ENCODE peak calls at places on chromosomes 12 and 14, in ten cellular contexts. Q is WERI-Rb-1; G is left ventricle myocardium superior; N is CD4-positive, alpha-beta memory T cell; L is T-helper 1 cell; V is GM12865; S is COR-L47; Y is stimulated activated CD8-positive, alpha-beta memory T cell treated with anti-CD3 and anti-CD28 coated beads, Interleukin-4, amount 100 ng/mL, for 24 hours; T is GM23338; U is endodermal cell. C is an unnamed sample.

GRCh38 chr14:53048631-53049030 is 97.8 kb upstream of the FERMT2 start:
- DNase-seq in Q (no peak), G (no peak), N (no peak), L (no peak), V (no peak), S (no peak), Y (no peak), T (no peak), U (no peak), C (no peak)

GRCh38 chr14:102510616-102511520 is 1.3 kb upstream of the ANKRD9 start:
- DNase-seq in Q (peak; percentile 62), G (peak; percentile 74), N (no peak), L (no peak), V (no peak), S (no peak), Y (no peak), T (peak; percentile 94), U (peak; percentile 98), C (no peak)

GRCh38 chr14:50434530-50434929 is 37.8 kb upstream of the CDKL1 start:
- DNase-seq in Q (no peak), G (no peak), N (no peak), L (no peak), V (no peak), S (no peak), Y (no peak), T (no peak), U (no peak), C (no peak)

GRCh38 chr12:4148418-4149056 is 125.0 kb upstream of the CCND2 start:
- DNase-seq in Q (no peak), G (peak; percentile 80), N (peak; percentile 48), L (peak; percentile 24), V (peak; percentile 90), S (no peak), Y (no peak), T (no peak), U (peak; percentile 31), C (peak; percentile 95)

GRCh38 chr12:108638997-108639822 is 5.5 kb upstream of the SELPLG start:
- DNase-seq in Q (no peak), G (no peak), N (no peak), L (no peak), V (no peak), S (no peak), Y (no peak), T (no peak), U (peak; percentile 54), C (no peak)

GRCh38 chr14:105151131-105151837 is 17.3 kb downstream of the JAG2 start:
- DNase-seq in Q (no peak), G (peak; percentile 24), N (no peak), L (no peak), V (no peak), S (no peak), Y (no peak), T (no peak), U (peak; percentile 37), C (no peak)

GRCh38 chr12:3120701-3121100 is 43.5 kb downstream of the TSPAN9 start:
- DNase-seq in Q (no peak), G (no peak), N (no peak), L (no peak), V (no peak), S (no peak), Y (no peak), T (no peak), U (no peak), C (no peak)

GRCh38 chr12:54251667-54252284 is 28.1 kb downstream of the CBX5 start:
- DNase-seq in Q (no peak), G (no peak), N (peak; percentile 48), L (no peak), V (peak; percentile 56), S (no peak), Y (no peak), T (peak; percentile 79), U (no peak), C (peak; percentile 35)

GRCh38 chr12:54304187-54304810 is 3.5 kb upstream of the NFE2 start:
- DNase-seq in Q (no peak), G (peak; percentile 77), N (no peak), L (no peak), V (no peak), S (no peak), Y (no peak), T (peak; percentile 49), U (peak; percentile 85), C (no peak)

GRCh38 chr12:64679487-64679983 is 69.2 kb downstream of the RASSF3 start:
- DNase-seq in Q (no peak), G (peak; percentile 85), N (peak; percentile 79), L (peak; percentile 52), V (peak; percentile 78), S (peak; percentile 88), Y (no peak), T (no peak), U (no peak), C (peak; percentile 13)

GRCh38 chr12:47121146-47121545 is 41.4 kb upstream of the AMIGO2 start:
- DNase-seq in Q (no peak), G (no peak), N (no peak), L (no peak), V (no peak), S (no peak), Y (no peak), T (no peak), U (no peak), C (no peak)

GRCh38 chr12:25723921-25724491 is 170.9 kb upstream of the LMNTD1 start:
- DNase-seq in Q (no peak), G (no peak), N (no peak), L (no peak), V (no peak), S (no peak), Y (no peak), T (no peak), U (no peak), C (no peak)

GRCh38 chr12:27237790-27238771 is 6.0 kb upstream of the STK38L start:
- DNase-seq in Q (no peak), G (no peak), N (peak; percentile 6), L (no peak), V (peak; percentile 65), S (no peak), Y (no peak), T (no peak), U (no peak), C (peak; percentile 25)

GRCh38 chr12:50390284-50390683 is 6.1 kb downstream of the FAM186A start:
- DNase-seq in Q (no peak), G (no peak), N (no peak), L (no peak), V (no peak), S (no peak), Y (no peak), T (no peak), U (no peak), C (no peak)

GRCh38 chr14:92513204-92513965 is at the start of gene RIN3:
- DNase-seq in Q (no peak), G (peak; percentile 77), N (peak; percentile 44), L (no peak), V (peak; percentile 77), S (no peak), Y (peak; percentile 41), T (peak; percentile 84), U (peak; percentile 89), C (peak; percentile 35)

GRCh38 chr12:74646831-74647230 is 109.2 kb downstream of the ATXN7L3B start:
- DNase-seq in Q (no peak), G (no peak), N (no peak), L (no peak), V (peak; percentile 4), S (peak; percentile 12), Y (no peak), T (peak; percentile 17), U (no peak), C (no peak)

GRCh38 chr14:99320105-99320572 is 48.1 kb upstream of the BCL11B start:
- DNase-seq in Q (peak; percentile 77), G (peak; percentile 65), N (peak; percentile 57), L (peak; percentile 55), V (peak; percentile 78), S (peak; percentile 44), Y (peak; percentile 69), T (peak; percentile 84), U (peak; percentile 94), C (peak; percentile 19)

GRCh38 chr12:120362516-120363273 is 6.3 kb downstream of the MSI1 start:
- DNase-seq in Q (peak; percentile 65), G (no peak), N (no peak), L (no peak), V (no peak), S (no peak), Y (no peak), T (no peak), U (peak; percentile 65), C (no peak)

GRCh38 chr14:68253878-68254528 is 434.4 kb downstream of the RAD51B start:
- DNase-seq in Q (no peak), G (no peak), N (no peak), L (no peak), V (no peak), S (no peak), Y (no peak), T (peak; percentile 47), U (no peak), C (no peak)

C was measured in naive B cell.